ENCODE peak calls at places on chromosomes 11 and 22, in eight cellular contexts. J is A673; Y is effector CD8-positive, alpha-beta T cell; P is lower lobe of right lung; N is fibroblast of pulmonary artery; H is activated T-cell treated with anti-CD3 and anti-CD28 coated beads, Interleukin-2, amount 50 U/mL, for 24 hours; Q is HTR-8/SVneo; L is DMS153. D is an unnamed sample.

GRCh38 chr11:11844272-11844671 is 2.5 kb downstream of the USP47 start:
- DNase-seq in L (no peak), N (no peak), Y (no peak), P (no peak), Q (no peak), H (no peak), J (no peak), D (no peak)

GRCh38 chr11:43736502-43737193 is 56.1 kb downstream of the HSD17B12 start:
- DNase-seq in J (peak), Y (no peak), Q (no peak), H (no peak), P (no peak), L (no peak), N (peak), D (peak)

GRCh38 chr11:63870351-63871197 is 31.7 kb downstream of the MARK2 start:
- DNase-seq in Y (no peak), Q (no peak), L (no peak), N (no peak), P (no peak), J (no peak), H (no peak), D (no peak)

GRCh38 chr11:70885721-70886305 is 366.6 kb downstream of the SHANK2 start:
- DNase-seq in P (no peak), N (no peak), H (no peak), J (peak), L (peak), Y (no peak), Q (no peak), D (no peak)

GRCh38 chr22:46657996-46658947 is 38.1 kb downstream of the GRAMD4 start:
- DNase-seq in P (no peak), Y (no peak), H (no peak), Q (no peak), J (no peak), L (no peak), N (no peak), D (no peak)

GRCh38 chr22:29840498-29840897 is 2.4 kb upstream of the ASCC2 start:
- DNase-seq in J (no peak), P (no peak), N (no peak), H (no peak), Q (no peak), Y (no peak), L (no peak), D (no peak)

GRCh38 chr11:109864834-109865557 is 228.2 kb upstream of the ZC3H12C start:
- DNase-seq in Q (no peak), H (no peak), J (peak), L (peak), N (peak), P (no peak), Y (no peak), D (no peak)

GRCh38 chr11:72225411-72225951 is 914 bp downstream of the INPPL1 start:
- DNase-seq in N (no peak), H (peak), L (no peak), J (no peak), Q (no peak), P (peak), Y (no peak), D (no peak)

GRCh38 chr11:60764879-60765278 is 8.2 kb downstream of the MS4A15 start:
- DNase-seq in Y (no peak), J (no peak), N (no peak), P (no peak), Q (no peak), L (peak), H (no peak), D (no peak)